ENCODE peak calls at places on chromosomes 16 and 17, in eight cellular contexts. One of them, this sample, is unnamed.

GRCh38 chr16:67942200-67942509 is 1.8 kb downstream of the LCAT start:
- DNase-seq in endothelial cell of umbilical vein: peak
- DNase-seq in foreskin fibroblast: no peak
- DNase-seq in foreskin melanocyte: no peak
- DNase-seq in stimulated activated CD4-positive, alpha-beta T cell treated with anti-CD3 and anti-CD28 coated beads, Interleukin-2, amount 100 ng/mL, for 48 hours: peak
- DNase-seq in GM19239: peak
- DNase-seq in tibial nerve: no peak
- DNase-seq in SW 1271: peak
- DNase-seq in this sample: peak

GRCh38 chr16:13421726-13422125 is 498.2 kb upstream of the ERCC4 start:
- DNase-seq in SW 1271: peak
- DNase-seq in stimulated activated CD4-positive, alpha-beta T cell treated with anti-CD3 and anti-CD28 coated beads, Interleukin-2, amount 100 ng/mL, for 48 hours: no peak
- DNase-seq in tibial nerve: no peak
- DNase-seq in foreskin fibroblast: peak
- DNase-seq in endothelial cell of umbilical vein: no peak
- DNase-seq in foreskin melanocyte: no peak
- DNase-seq in GM19239: no peak
- DNase-seq in this sample: no peak

GRCh38 chr16:29996773-29997250 is 771 bp downstream of the INO80E start:
- DNase-seq in GM19239: no peak
- DNase-seq in foreskin fibroblast: no peak
- DNase-seq in endothelial cell of umbilical vein: peak
- DNase-seq in SW 1271: no peak
- DNase-seq in tibial nerve: no peak
- DNase-seq in foreskin melanocyte: no peak
- DNase-seq in stimulated activated CD4-positive, alpha-beta T cell treated with anti-CD3 and anti-CD28 coated beads, Interleukin-2, amount 100 ng/mL, for 48 hours: no peak
- DNase-seq in this sample: no peak

GRCh38 chr17:81040791-81041337 is 5.9 kb downstream of the BAIAP2 start:
- DNase-seq in SW 1271: peak
- DNase-seq in foreskin melanocyte: no peak
- DNase-seq in stimulated activated CD4-positive, alpha-beta T cell treated with anti-CD3 and anti-CD28 coated beads, Interleukin-2, amount 100 ng/mL, for 48 hours: no peak
- DNase-seq in endothelial cell of umbilical vein: no peak
- DNase-seq in tibial nerve: no peak
- DNase-seq in GM19239: peak
- DNase-seq in foreskin fibroblast: no peak
- DNase-seq in this sample: peak

GRCh38 chr17:12911241-12911640 is 106.6 kb downstream of the ELAC2 start:
- DNase-seq in SW 1271: no peak
- DNase-seq in foreskin melanocyte: no peak
- DNase-seq in tibial nerve: no peak
- DNase-seq in GM19239: no peak
- DNase-seq in endothelial cell of umbilical vein: no peak
- DNase-seq in stimulated activated CD4-positive, alpha-beta T cell treated with anti-CD3 and anti-CD28 coated beads, Interleukin-2, amount 100 ng/mL, for 48 hours: no peak
- DNase-seq in foreskin fibroblast: no peak
- DNase-seq in this sample: no peak

GRCh38 chr16:12737563-12737962 is 66.1 kb downstream of the CPPED1 start:
- DNase-seq in endothelial cell of umbilical vein: no peak
- DNase-seq in GM19239: no peak
- DNase-seq in foreskin fibroblast: no peak
- DNase-seq in foreskin melanocyte: no peak
- DNase-seq in SW 1271: no peak
- DNase-seq in tibial nerve: no peak
- DNase-seq in stimulated activated CD4-positive, alpha-beta T cell treated with anti-CD3 and anti-CD28 coated beads, Interleukin-2, amount 100 ng/mL, for 48 hours: no peak
- DNase-seq in this sample: no peak

GRCh38 chr17:82943751-82944150 is 103.9 kb upstream of the ZNF750 start:
- DNase-seq in foreskin melanocyte: no peak
- DNase-seq in foreskin fibroblast: no peak
- DNase-seq in tibial nerve: no peak
- DNase-seq in SW 1271: no peak
- DNase-seq in GM19239: no peak
- DNase-seq in endothelial cell of umbilical vein: no peak
- DNase-seq in stimulated activated CD4-positive, alpha-beta T cell treated with anti-CD3 and anti-CD28 coated beads, Interleukin-2, amount 100 ng/mL, for 48 hours: no peak
- DNase-seq in this sample: no peak

GRCh38 chr16:46650224-46650623 is 29.0 kb upstream of the SHCBP1 start:
- DNase-seq in stimulated activated CD4-positive, alpha-beta T cell treated with anti-CD3 and anti-CD28 coated beads, Interleukin-2, amount 100 ng/mL, for 48 hours: no peak
- DNase-seq in foreskin fibroblast: peak
- DNase-seq in GM19239: no peak
- DNase-seq in endothelial cell of umbilical vein: no peak
- DNase-seq in foreskin melanocyte: no peak
- DNase-seq in tibial nerve: peak
- DNase-seq in SW 1271: no peak
- DNase-seq in this sample: no peak

GRCh38 chr17:27349540-27350021 is 55.7 kb downstream of the WSB1 start:
- DNase-seq in tibial nerve: no peak
- DNase-seq in SW 1271: no peak
- DNase-seq in endothelial cell of umbilical vein: no peak
- DNase-seq in foreskin fibroblast: no peak
- DNase-seq in foreskin melanocyte: no peak
- DNase-seq in GM19239: no peak
- DNase-seq in stimulated activated CD4-positive, alpha-beta T cell treated with anti-CD3 and anti-CD28 coated beads, Interleukin-2, amount 100 ng/mL, for 48 hours: no peak
- DNase-seq in this sample: no peak

GRCh38 chr16:50651835-50652438 is 29.2 kb downstream of the SNX20 start:
- DNase-seq in foreskin fibroblast: no peak
- DNase-seq in SW 1271: no peak
- DNase-seq in tibial nerve: no peak
- DNase-seq in endothelial cell of umbilical vein: no peak
- DNase-seq in stimulated activated CD4-positive, alpha-beta T cell treated with anti-CD3 and anti-CD28 coated beads, Interleukin-2, amount 100 ng/mL, for 48 hours: no peak
- DNase-seq in GM19239: no peak
- DNase-seq in foreskin melanocyte: no peak
- DNase-seq in this sample: no peak

GRCh38 chr16:68737046-68737729 is at the start of gene CDH1:
- DNase-seq in foreskin melanocyte: no peak
- DNase-seq in endothelial cell of umbilical vein: no peak
- DNase-seq in foreskin fibroblast: no peak
- DNase-seq in stimulated activated CD4-positive, alpha-beta T cell treated with anti-CD3 and anti-CD28 coated beads, Interleukin-2, amount 100 ng/mL, for 48 hours: no peak
- DNase-seq in tibial nerve: no peak
- DNase-seq in SW 1271: no peak
- DNase-seq in GM19239: no peak
- DNase-seq in this sample: peak

GRCh38 chr17:48310748-48311213 is 119.2 kb downstream of the SKAP1 start:
- DNase-seq in tibial nerve: no peak
- DNase-seq in endothelial cell of umbilical vein: no peak
- DNase-seq in GM19239: no peak
- DNase-seq in SW 1271: no peak
- DNase-seq in foreskin fibroblast: no peak
- DNase-seq in foreskin melanocyte: no peak
- DNase-seq in stimulated activated CD4-positive, alpha-beta T cell treated with anti-CD3 and anti-CD28 coated beads, Interleukin-2, amount 100 ng/mL, for 48 hours: no peak
- DNase-seq in this sample: no peak